ENCODE peak calls at places on chromosomes 5 and 9, in five cellular contexts. P, D, J, G and C are unnamed samples.

GRCh38 chr5:132746592-132747063 is 598 bp upstream of the CCNI2 start:
- DNase-seq in G (no peak), P (peak), D (no peak), J (peak), C (no peak)

GRCh38 chr5:1753490-1753889 is 46.1 kb downstream of the MRPL36 start:
- DNase-seq in P (no peak), J (no peak), D (no peak), G (no peak), C (no peak)

GRCh38 chr5:122297587-122298298 is 14.3 kb upstream of the SNCAIP start:
- DNase-seq in G (no peak), D (no peak), P (no peak), J (no peak), C (no peak)

GRCh38 chr5:7872517-7873149 is 3.7 kb downstream of the MTRR start:
- DNase-seq in P (no peak), J (no peak), G (no peak), D (no peak), C (no peak)

GRCh38 chr5:169429044-169429443 is 128.1 kb upstream of the SLIT3 start:
- DNase-seq in D (no peak), P (no peak), J (no peak), G (no peak), C (no peak)

GRCh38 chr5:138033916-138034315 is 1.0 kb upstream of the FAM13B start:
- DNase-seq in G (no peak), D (no peak), J (no peak), P (no peak), C (no peak)

GRCh38 chr9:107710552-107710951 is 221.0 kb upstream of the KLF4 start:
- DNase-seq in G (no peak), D (no peak), J (no peak), P (no peak), C (no peak)

GRCh38 chr5:131635755-131636479 is 888 bp upstream of the RAPGEF6 start:
- DNase-seq in J (no peak), G (no peak), P (no peak), D (peak), C (peak)

GRCh38 chr5:1293997-1294838 is 650 bp downstream of the TERT start:
- DNase-seq in J (no peak), G (no peak), P (no peak), D (peak), C (peak)

GRCh38 chr5:173890195-173890951 is 2.2 kb downstream of the CPEB4 start:
- DNase-seq in J (no peak), G (no peak), P (no peak), D (peak), C (peak)

GRCh38 chr9:99690573-99690972 is 131.1 kb upstream of the NR4A3 start:
- DNase-seq in P (no peak), G (no peak), D (peak), J (no peak), C (peak)

GRCh38 chr5:52799358-52799982 is 11.8 kb downstream of the ITGA1 start:
- DNase-seq in P (no peak), J (no peak), G (no peak), D (no peak), C (peak)